ENCODE peak calls at places on chromosomes 13 and 19, in four cellular contexts. One of them, this sample, is unnamed.

GRCh38 chr13:52969373-52969772 is 59.2 kb upstream of the OLFM4 start:
- DNase-seq in IMR-90: no peak
- DNase-seq in neural progenitor cell: no peak
- DNase-seq in mammary epithelial cell: no peak
- DNase-seq in this sample: no peak

GRCh38 chr19:15249912-15250634 is 17.8 kb upstream of the EPHX3 start:
- DNase-seq in IMR-90: peak
- DNase-seq in neural progenitor cell: peak
- DNase-seq in mammary epithelial cell: peak
- DNase-seq in this sample: no peak

GRCh38 chr13:42567772-42568428 is 6.1 kb upstream of the TNFSF11 start:
- DNase-seq in IMR-90: no peak
- DNase-seq in neural progenitor cell: no peak
- DNase-seq in mammary epithelial cell: no peak
- DNase-seq in this sample: no peak

GRCh38 chr19:17127671-17128070 is 52.1 kb downstream of the MYO9B start:
- DNase-seq in IMR-90: no peak
- DNase-seq in neural progenitor cell: no peak
- DNase-seq in mammary epithelial cell: no peak
- DNase-seq in this sample: no peak

GRCh38 chr19:16569609-16570320 is 2.5 kb downstream of the SLC35E1 start:
- DNase-seq in IMR-90: no peak
- DNase-seq in neural progenitor cell: no peak
- DNase-seq in mammary epithelial cell: peak
- DNase-seq in this sample: no peak

GRCh38 chr19:42153606-42154405 is 21.6 kb upstream of the POU2F2 start:
- DNase-seq in IMR-90: no peak
- DNase-seq in neural progenitor cell: no peak
- DNase-seq in mammary epithelial cell: no peak
- DNase-seq in this sample: no peak

GRCh38 chr13:42893346-42893745 is 98.7 kb downstream of the EPSTI1 start:
- DNase-seq in IMR-90: peak
- DNase-seq in neural progenitor cell: no peak
- DNase-seq in mammary epithelial cell: peak
- DNase-seq in this sample: no peak

GRCh38 chr19:41500443-41500842 is 57.5 kb downstream of the ERICH4 start:
- DNase-seq in IMR-90: no peak
- DNase-seq in neural progenitor cell: no peak
- DNase-seq in mammary epithelial cell: no peak
- DNase-seq in this sample: no peak

GRCh38 chr19:58229255-58229639 is 533 bp downstream of the ZNF544 start:
- DNase-seq in IMR-90: peak
- DNase-seq in neural progenitor cell: peak
- DNase-seq in mammary epithelial cell: peak
- DNase-seq in this sample: no peak

GRCh38 chr19:18057557-18057956 is 29.2 kb downstream of the IL12RB1 start:
- DNase-seq in IMR-90: no peak
- DNase-seq in neural progenitor cell: no peak
- DNase-seq in mammary epithelial cell: no peak
- DNase-seq in this sample: no peak

GRCh38 chr13:113023217-113023597 is 54.2 kb downstream of the MCF2L start:
- DNase-seq in IMR-90: no peak
- DNase-seq in neural progenitor cell: no peak
- DNase-seq in mammary epithelial cell: no peak
- DNase-seq in this sample: no peak

GRCh38 chr19:49559443-49559842 is 20.9 kb downstream of the NOSIP start:
- DNase-seq in IMR-90: no peak
- DNase-seq in neural progenitor cell: no peak
- DNase-seq in mammary epithelial cell: no peak
- DNase-seq in this sample: no peak

GRCh38 chr19:49559928-49560327 is 20.4 kb downstream of the NOSIP start:
- DNase-seq in IMR-90: no peak
- DNase-seq in neural progenitor cell: no peak
- DNase-seq in mammary epithelial cell: no peak
- DNase-seq in this sample: no peak

GRCh38 chr19:49558591-49558990 is 21.8 kb downstream of the NOSIP start:
- DNase-seq in IMR-90: no peak
- DNase-seq in neural progenitor cell: no peak
- DNase-seq in mammary epithelial cell: no peak
- DNase-seq in this sample: no peak

GRCh38 chr19:49557641-49558325 is 22.6 kb downstream of the NOSIP start:
- DNase-seq in IMR-90: no peak
- DNase-seq in neural progenitor cell: no peak
- DNase-seq in mammary epithelial cell: no peak
- DNase-seq in this sample: no peak

GRCh38 chr19:49560358-49560900 is 19.9 kb downstream of the NOSIP start:
- DNase-seq in IMR-90: no peak
- DNase-seq in neural progenitor cell: no peak
- DNase-seq in mammary epithelial cell: no peak
- DNase-seq in this sample: no peak
- H3K9ac ChIP-seq in IMR-90: no peak
- H3K9ac ChIP-seq in neural progenitor cell: no peak
- H3K9ac ChIP-seq in mammary epithelial cell: no peak
- H3K9ac ChIP-seq in this sample: peak

GRCh38 chr19:788821-789472 is 8.3 kb upstream of the PTBP1 start:
- DNase-seq in IMR-90: no peak
- DNase-seq in neural progenitor cell: peak
- DNase-seq in mammary epithelial cell: no peak
- DNase-seq in this sample: no peak
- H3K9ac ChIP-seq in IMR-90: no peak
- H3K9ac ChIP-seq in neural progenitor cell: no peak
- H3K9ac ChIP-seq in mammary epithelial cell: no peak
- H3K9ac ChIP-seq in this sample: peak

GRCh38 chr19:45766919-45767346 is 2.1 kb downstream of the SIX5 start:
- DNase-seq in IMR-90: peak
- DNase-seq in neural progenitor cell: peak
- DNase-seq in mammary epithelial cell: no peak
- DNase-seq in this sample: no peak
- H3K9ac ChIP-seq in IMR-90: peak
- H3K9ac ChIP-seq in neural progenitor cell: peak
- H3K9ac ChIP-seq in mammary epithelial cell: peak
- H3K9ac ChIP-seq in this sample: peak

DNA sequence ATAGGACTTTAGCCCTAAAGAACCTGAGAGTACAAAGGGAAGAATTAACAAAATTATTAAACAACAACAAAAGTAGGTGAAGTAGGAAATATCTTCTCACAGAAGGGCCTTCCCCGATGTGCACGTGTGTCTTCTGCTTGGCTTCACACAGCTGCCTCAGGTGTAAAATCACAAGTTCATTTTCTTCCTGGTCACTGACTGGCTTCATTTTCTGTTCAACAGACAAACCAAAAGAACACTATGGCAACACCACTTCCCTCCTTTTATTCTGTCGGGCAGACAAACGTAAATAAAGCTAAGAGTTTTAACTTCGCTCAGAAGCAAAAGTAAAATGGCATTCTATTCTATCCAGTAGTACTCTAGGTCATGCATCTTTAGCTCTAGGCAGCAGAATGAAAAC is 140.9 kb downstream of the TBC1D4 start:
- DNase-seq in IMR-90: no peak
- DNase-seq in neural progenitor cell: no peak
- DNase-seq in mammary epithelial cell: no peak
- DNase-seq in this sample: no peak
- H3K9ac ChIP-seq in IMR-90: no peak
- H3K9ac ChIP-seq in neural progenitor cell: no peak
- H3K9ac ChIP-seq in mammary epithelial cell: no peak
- H3K9ac ChIP-seq in this sample: no peak

DNA sequence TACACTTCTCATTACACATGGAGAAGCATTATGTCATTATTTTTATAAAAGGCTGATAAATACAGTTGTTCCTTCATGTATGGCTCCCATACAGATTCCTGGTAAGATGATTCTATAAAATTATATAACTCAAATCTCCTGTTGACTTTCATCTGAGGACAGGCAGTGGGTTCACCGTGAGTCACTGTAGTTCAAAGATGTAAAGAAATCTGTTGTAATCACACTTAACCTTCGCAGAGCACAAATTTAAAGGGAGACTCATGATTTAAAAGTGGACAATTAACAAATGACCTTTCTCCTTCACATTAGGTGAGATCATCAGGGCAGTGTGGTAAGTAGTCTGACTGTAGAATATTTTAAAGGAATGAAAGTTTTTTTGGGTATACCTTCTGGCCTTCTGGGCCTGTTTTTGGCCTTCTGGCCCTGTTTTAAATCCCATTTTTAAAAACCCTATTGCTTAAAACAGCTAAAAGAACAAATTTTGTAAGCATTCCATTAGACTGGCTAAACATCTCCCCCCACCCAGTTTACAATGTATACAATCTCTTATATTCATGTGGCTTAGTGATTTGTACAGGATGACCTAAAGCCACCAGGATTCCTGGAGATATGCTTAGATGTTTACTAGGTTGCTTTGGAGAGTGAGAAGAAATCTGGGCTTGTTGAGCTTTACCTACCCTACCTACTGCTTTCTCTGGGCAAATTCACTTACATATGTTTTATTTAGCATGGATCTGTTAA is 171.2 kb downstream of the ITGBL1 start:
- DNase-seq in IMR-90: peak
- DNase-seq in neural progenitor cell: no peak
- DNase-seq in mammary epithelial cell: no peak
- DNase-seq in this sample: no peak
- H3K9ac ChIP-seq in IMR-90: no peak
- H3K9ac ChIP-seq in neural progenitor cell: no peak
- H3K9ac ChIP-seq in mammary epithelial cell: no peak
- H3K9ac ChIP-seq in this sample: no peak

GRCh38 chr13:99905224-99905623 is 66.3 kb downstream of the ZIC5 start:
- DNase-seq in IMR-90: no peak
- DNase-seq in neural progenitor cell: no peak
- DNase-seq in mammary epithelial cell: no peak
- DNase-seq in this sample: no peak
- H3K9ac ChIP-seq in IMR-90: no peak
- H3K9ac ChIP-seq in neural progenitor cell: no peak
- H3K9ac ChIP-seq in mammary epithelial cell: no peak
- H3K9ac ChIP-seq in this sample: no peak

This sample was measured in NT2/D1.